ENCODE peak calls at places on chromosome 21, in ten cellular contexts. One of them, this sample, is unnamed.
A peak's percentile ranks its signal among the peaks of the same experiment; 100 is the strongest.

GRCh38 chr21:35309316-35309715 is 260.2 kb upstream of the RUNX1 start:
- DNase-seq in mesenteric fat pad: no peak
- DNase-seq in fibroblast of pulmonary artery: peak; percentile 54
- DNase-seq in AG08395: no peak
- DNase-seq in HTR-8/SVneo: no peak
- DNase-seq in sciatic nerve: no peak
- DNase-seq in ovary: no peak
- DNase-seq in A549: no peak
- DNase-seq in progenitor cell of endocrine pancreas: no peak
- DNase-seq in Peyer's patch: no peak
- DNase-seq in this sample: no peak

GRCh38 chr21:35994605-35995004 is 65.7 kb downstream of the SETD4 start:
- DNase-seq in ovary: no peak
- DNase-seq in fibroblast of pulmonary artery: no peak
- DNase-seq in AG08395: no peak
- DNase-seq in progenitor cell of endocrine pancreas: no peak
- DNase-seq in HTR-8/SVneo: no peak
- DNase-seq in Peyer's patch: no peak
- DNase-seq in sciatic nerve: no peak
- DNase-seq in mesenteric fat pad: no peak
- DNase-seq in A549: no peak
- DNase-seq in this sample: no peak

GRCh38 chr21:36567216-36567917 is 87.4 kb upstream of the CLDN14 start:
- DNase-seq in A549: no peak
- DNase-seq in fibroblast of pulmonary artery: no peak
- DNase-seq in mesenteric fat pad: no peak
- DNase-seq in ovary: no peak
- DNase-seq in sciatic nerve: no peak
- DNase-seq in Peyer's patch: no peak
- DNase-seq in progenitor cell of endocrine pancreas: no peak
- DNase-seq in HTR-8/SVneo: peak; percentile 67
- DNase-seq in AG08395: no peak
- DNase-seq in this sample: no peak

GRCh38 chr21:20882462-20883415 is 115.5 kb upstream of the NCAM2 start:
- DNase-seq in ovary: no peak
- DNase-seq in HTR-8/SVneo: peak; percentile 1
- DNase-seq in A549: no peak
- DNase-seq in progenitor cell of endocrine pancreas: peak; percentile 19
- DNase-seq in Peyer's patch: no peak
- DNase-seq in sciatic nerve: peak; percentile 60
- DNase-seq in fibroblast of pulmonary artery: peak; percentile 27
- DNase-seq in AG08395: peak; percentile 30
- DNase-seq in mesenteric fat pad: no peak
- DNase-seq in this sample: no peak

GRCh38 chr21:28229811-28230210 is 762.9 kb downstream of the LTN1 start:
- DNase-seq in progenitor cell of endocrine pancreas: no peak
- DNase-seq in mesenteric fat pad: no peak
- DNase-seq in Peyer's patch: no peak
- DNase-seq in ovary: no peak
- DNase-seq in sciatic nerve: no peak
- DNase-seq in HTR-8/SVneo: peak; percentile 23
- DNase-seq in A549: no peak
- DNase-seq in fibroblast of pulmonary artery: peak; percentile 91
- DNase-seq in AG08395: peak; percentile 54
- DNase-seq in this sample: no peak

GRCh38 chr21:45880097-45881068 is 101.2 kb upstream of the COL6A1 start:
- DNase-seq in fibroblast of pulmonary artery: peak; percentile 80
- DNase-seq in AG08395: peak; percentile 80
- DNase-seq in mesenteric fat pad: no peak
- DNase-seq in progenitor cell of endocrine pancreas: peak; percentile 53
- DNase-seq in HTR-8/SVneo: peak; percentile 79
- DNase-seq in ovary: peak; percentile 29
- DNase-seq in sciatic nerve: no peak
- DNase-seq in Peyer's patch: peak; percentile 66
- DNase-seq in A549: peak; percentile 62
- DNase-seq in this sample: peak; percentile 64

GRCh38 chr21:39715804-39716397 is 29.1 kb upstream of the IGSF5 start:
- DNase-seq in fibroblast of pulmonary artery: peak; percentile 54
- DNase-seq in A549: peak; percentile 8
- DNase-seq in sciatic nerve: peak; percentile 72
- DNase-seq in Peyer's patch: no peak
- DNase-seq in AG08395: peak; percentile 59
- DNase-seq in mesenteric fat pad: peak; percentile 74
- DNase-seq in progenitor cell of endocrine pancreas: peak; percentile 35
- DNase-seq in ovary: peak; percentile 22
- DNase-seq in HTR-8/SVneo: peak; percentile 13
- DNase-seq in this sample: no peak

GRCh38 chr21:40568756-40569155 is 278.2 kb downstream of the DSCAM start:
- DNase-seq in progenitor cell of endocrine pancreas: no peak
- DNase-seq in mesenteric fat pad: no peak
- DNase-seq in AG08395: no peak
- DNase-seq in fibroblast of pulmonary artery: no peak
- DNase-seq in ovary: no peak
- DNase-seq in sciatic nerve: no peak
- DNase-seq in Peyer's patch: no peak
- DNase-seq in A549: no peak
- DNase-seq in HTR-8/SVneo: no peak
- DNase-seq in this sample: no peak

GRCh38 chr21:17679002-17679600 is 66.4 kb upstream of the BTG3 start:
- DNase-seq in sciatic nerve: no peak
- DNase-seq in fibroblast of pulmonary artery: peak; percentile 86
- DNase-seq in HTR-8/SVneo: peak; percentile 58
- DNase-seq in mesenteric fat pad: no peak
- DNase-seq in ovary: no peak
- DNase-seq in Peyer's patch: no peak
- DNase-seq in progenitor cell of endocrine pancreas: no peak
- DNase-seq in A549: peak; percentile 14
- DNase-seq in AG08395: peak; percentile 71
- DNase-seq in this sample: no peak

GRCh38 chr21:17514124-17514481 is 1.3 kb downstream of the CXADR start:
- DNase-seq in Peyer's patch: no peak
- DNase-seq in AG08395: no peak
- DNase-seq in progenitor cell of endocrine pancreas: no peak
- DNase-seq in sciatic nerve: no peak
- DNase-seq in ovary: no peak
- DNase-seq in A549: no peak
- DNase-seq in mesenteric fat pad: no peak
- DNase-seq in HTR-8/SVneo: peak; percentile 45
- DNase-seq in fibroblast of pulmonary artery: peak; percentile 41
- DNase-seq in this sample: no peak

GRCh38 chr21:38349111-38349746 is 92.4 kb downstream of the KCNJ15 start:
- DNase-seq in sciatic nerve: no peak
- DNase-seq in fibroblast of pulmonary artery: peak; percentile 27
- DNase-seq in ovary: no peak
- DNase-seq in HTR-8/SVneo: no peak
- DNase-seq in A549: no peak
- DNase-seq in AG08395: no peak
- DNase-seq in Peyer's patch: no peak
- DNase-seq in progenitor cell of endocrine pancreas: no peak
- DNase-seq in mesenteric fat pad: no peak
- DNase-seq in this sample: no peak

GRCh38 chr21:21737186-21737585 is 739.0 kb downstream of the NCAM2 start:
- DNase-seq in AG08395: no peak
- DNase-seq in ovary: no peak
- DNase-seq in A549: no peak
- DNase-seq in mesenteric fat pad: no peak
- DNase-seq in HTR-8/SVneo: no peak
- DNase-seq in progenitor cell of endocrine pancreas: no peak
- DNase-seq in Peyer's patch: no peak
- DNase-seq in fibroblast of pulmonary artery: no peak
- DNase-seq in sciatic nerve: no peak
- DNase-seq in this sample: no peak

GRCh38 chr21:45950740-45951515 is 30.6 kb upstream of the COL6A1 start:
- DNase-seq in sciatic nerve: no peak
- DNase-seq in HTR-8/SVneo: peak; percentile 66
- DNase-seq in Peyer's patch: peak; percentile 43
- DNase-seq in fibroblast of pulmonary artery: peak; percentile 61
- DNase-seq in A549: no peak
- DNase-seq in AG08395: peak; percentile 71
- DNase-seq in mesenteric fat pad: no peak
- DNase-seq in ovary: peak; percentile 81
- DNase-seq in progenitor cell of endocrine pancreas: no peak
- DNase-seq in this sample: no peak

GRCh38 chr21:36134820-36135390 is at the start of gene CBR3:
- DNase-seq in ovary: peak; percentile 78
- DNase-seq in HTR-8/SVneo: peak; percentile 67
- DNase-seq in mesenteric fat pad: peak; percentile 91
- DNase-seq in A549: peak; percentile 45
- DNase-seq in progenitor cell of endocrine pancreas: peak; percentile 22
- DNase-seq in sciatic nerve: peak; percentile 88
- DNase-seq in Peyer's patch: peak; percentile 70
- DNase-seq in AG08395: peak; percentile 71
- DNase-seq in fibroblast of pulmonary artery: peak; percentile 36
- DNase-seq in this sample: peak; percentile 57

GRCh38 chr21:43967981-43968380 is 44.1 kb upstream of the TRAPPC10 start:
- DNase-seq in fibroblast of pulmonary artery: no peak
- DNase-seq in mesenteric fat pad: no peak
- DNase-seq in HTR-8/SVneo: no peak
- DNase-seq in sciatic nerve: no peak
- DNase-seq in ovary: no peak
- DNase-seq in progenitor cell of endocrine pancreas: no peak
- DNase-seq in Peyer's patch: no peak
- DNase-seq in AG08395: no peak
- DNase-seq in A549: no peak
- DNase-seq in this sample: no peak

GRCh38 chr21:28068455-28069358 is 924.0 kb downstream of the LTN1 start:
- DNase-seq in sciatic nerve: no peak
- DNase-seq in ovary: no peak
- DNase-seq in Peyer's patch: no peak
- DNase-seq in progenitor cell of endocrine pancreas: no peak
- DNase-seq in mesenteric fat pad: no peak
- DNase-seq in A549: no peak
- DNase-seq in fibroblast of pulmonary artery: no peak
- DNase-seq in AG08395: no peak
- DNase-seq in HTR-8/SVneo: no peak
- DNase-seq in this sample: no peak

GRCh38 chr21:18369115-18369514 is 34.5 kb downstream of the TMPRSS15 start:
- DNase-seq in fibroblast of pulmonary artery: peak; percentile 2
- DNase-seq in sciatic nerve: no peak
- DNase-seq in ovary: no peak
- DNase-seq in progenitor cell of endocrine pancreas: no peak
- DNase-seq in mesenteric fat pad: no peak
- DNase-seq in HTR-8/SVneo: peak; percentile 10
- DNase-seq in A549: no peak
- DNase-seq in AG08395: no peak
- DNase-seq in Peyer's patch: no peak
- DNase-seq in this sample: no peak

GRCh38 chr21:35239811-35240219 is 190.7 kb upstream of the RUNX1 start:
- DNase-seq in A549: no peak
- DNase-seq in progenitor cell of endocrine pancreas: no peak
- DNase-seq in HTR-8/SVneo: no peak
- DNase-seq in fibroblast of pulmonary artery: no peak
- DNase-seq in ovary: no peak
- DNase-seq in mesenteric fat pad: no peak
- DNase-seq in sciatic nerve: no peak
- DNase-seq in Peyer's patch: no peak
- DNase-seq in AG08395: no peak
- DNase-seq in this sample: no peak

GRCh38 chr21:42338730-42339715 is 11.8 kb downstream of the TFF2 start:
- DNase-seq in AG08395: no peak
- DNase-seq in fibroblast of pulmonary artery: no peak
- DNase-seq in sciatic nerve: peak; percentile 48
- DNase-seq in Peyer's patch: no peak
- DNase-seq in HTR-8/SVneo: no peak
- DNase-seq in ovary: no peak
- DNase-seq in A549: no peak
- DNase-seq in mesenteric fat pad: no peak
- DNase-seq in progenitor cell of endocrine pancreas: no peak
- DNase-seq in this sample: no peak

GRCh38 chr21:8994640-8995511 is 1526.5 kb upstream of the TPTE start:
- DNase-seq in progenitor cell of endocrine pancreas: no peak
- DNase-seq in HTR-8/SVneo: no peak
- DNase-seq in Peyer's patch: no peak
- DNase-seq in fibroblast of pulmonary artery: no peak
- DNase-seq in ovary: no peak
- DNase-seq in mesenteric fat pad: no peak
- DNase-seq in sciatic nerve: no peak
- DNase-seq in A549: no peak
- DNase-seq in AG08395: no peak
- DNase-seq in this sample: no peak

GRCh38 chr21:44792653-44793052 is 9.0 kb downstream of the UBE2G2 start:
- DNase-seq in ovary: no peak
- DNase-seq in HTR-8/SVneo: no peak
- DNase-seq in A549: no peak
- DNase-seq in sciatic nerve: no peak
- DNase-seq in fibroblast of pulmonary artery: no peak
- DNase-seq in AG08395: no peak
- DNase-seq in progenitor cell of endocrine pancreas: no peak
- DNase-seq in mesenteric fat pad: no peak
- DNase-seq in Peyer's patch: no peak
- DNase-seq in this sample: no peak

GRCh38 chr21:34825101-34825500 is 156.3 kb downstream of the CLIC6 start:
- DNase-seq in AG08395: no peak
- DNase-seq in HTR-8/SVneo: no peak
- DNase-seq in sciatic nerve: no peak
- DNase-seq in ovary: no peak
- DNase-seq in progenitor cell of endocrine pancreas: no peak
- DNase-seq in mesenteric fat pad: no peak
- DNase-seq in Peyer's patch: no peak
- DNase-seq in A549: no peak
- DNase-seq in fibroblast of pulmonary artery: no peak
- DNase-seq in this sample: no peak